ENCODE peak calls at places on chromosome 3, in seven cellular contexts. D, L, F, G, T, N and W are unnamed samples.

GRCh38 chr3:177934001-177934891 is 602.0 kb upstream of the KCNMB2 start:
- DNase-seq in D (no peak), L (no peak), F (no peak), G (no peak), T (no peak), N (peak; percentile 71), W (peak; percentile 45)

GRCh38 chr3:160003520-160004128 is 15.0 kb downstream of the IL12A start:
- DNase-seq in D (peak; percentile 50), L (peak; percentile 30), F (peak; percentile 14), G (no peak), T (peak; percentile 66), N (peak; percentile 54), W (no peak)

GRCh38 chr3:126503701-126504100 is 13.9 kb downstream of the UROC1 start:
- DNase-seq in D (no peak), L (no peak), F (no peak), G (no peak), T (no peak), N (no peak), W (no peak)

GRCh38 chr3:197035577-197035976 is 6.0 kb upstream of the MELTF start:
- DNase-seq in D (no peak), L (no peak), F (no peak), G (no peak), T (no peak), N (no peak), W (no peak)

GRCh38 chr3:13282528-13282985 is 137.6 kb downstream of the NUP210 start:
- DNase-seq in D (no peak), L (no peak), F (no peak), G (no peak), T (no peak), N (no peak), W (no peak)

GRCh38 chr3:133489466-133490085 is 83.9 kb upstream of the CDV3 start:
- DNase-seq in D (no peak), L (no peak), F (no peak), G (no peak), T (no peak), N (peak; percentile 60), W (no peak)

GRCh38 chr3:47276558-47276957 is 6.0 kb downstream of the KIF9 start:
- DNase-seq in D (no peak), L (no peak), F (no peak), G (no peak), T (no peak), N (no peak), W (no peak)

GRCh38 chr3:64639022-64639421 is 48.8 kb downstream of the ADAMTS9 start:
- DNase-seq in D (no peak), L (no peak), F (no peak), G (no peak), T (no peak), N (no peak), W (no peak)

GRCh38 chr3:4568831-4569230 is 75.7 kb downstream of the ITPR1 start:
- DNase-seq in D (no peak), L (no peak), F (no peak), G (no peak), T (no peak), N (no peak), W (no peak)

GRCh38 chr3:71579934-71580318 is 3.6 kb downstream of the FOXP1 start:
- DNase-seq in D (no peak), L (peak; percentile 76), F (no peak), G (no peak), T (no peak), N (no peak), W (no peak)

GRCh38 chr3:9715764-9716437 is 12.3 kb downstream of the CPNE9 start:
- DNase-seq in D (no peak), L (peak; percentile 86), F (no peak), G (peak; percentile 74), T (no peak), N (peak; percentile 86), W (peak; percentile 88)

GRCh38 chr3:12138044-12138443 is 20.7 kb downstream of the TIMP4 start:
- DNase-seq in D (no peak), L (no peak), F (no peak), G (no peak), T (no peak), N (peak; percentile 67), W (no peak)

GRCh38 chr3:172300187-172300586 is 148.1 kb downstream of the GHSR start:
- DNase-seq in D (no peak), L (no peak), F (no peak), G (no peak), T (no peak), N (no peak), W (no peak)

GRCh38 chr3:30659270-30660127 is 53.1 kb downstream of the TGFBR2 start:
- DNase-seq in D (peak; percentile 76), L (no peak), F (no peak), G (no peak), T (no peak), N (peak; percentile 97), W (peak; percentile 98)

GRCh38 chr3:137946341-137946973 is 63.5 kb upstream of the CLDN18 start:
- DNase-seq in D (no peak), L (peak; percentile 23), F (peak; percentile 26), G (no peak), T (peak; percentile 85), N (peak; percentile 71), W (peak; percentile 8)

GRCh38 chr3:59502806-59503205 is 453.0 kb upstream of the CFAP20DC start:
- DNase-seq in D (no peak), L (no peak), F (no peak), G (no peak), T (no peak), N (peak; percentile 96), W (peak; percentile 64)

GRCh38 chr3:42476225-42477160 is 25.9 kb upstream of the VIPR1 start:
- DNase-seq in D (no peak), L (no peak), F (no peak), G (peak; percentile 93), T (peak; percentile 7), N (no peak), W (no peak)